ENCODE peak calls at places on chromosomes 1 and 21, in four cellular contexts. W, N, M and G are unnamed samples.

GRCh38 chr1:117615474-117615873 is 9.6 kb downstream of the TENT5C start:
- DNase-seq in W (no peak), M (no peak), N (no peak), G (no peak)

GRCh38 chr1:6037338-6037762 is 8.3 kb upstream of the KCNAB2 start:
- DNase-seq in M (peak), N (peak), W (no peak), G (no peak)

GRCh38 chr21:38798481-38798882 is 7.2 kb upstream of the ETS2 start:
- DNase-seq in W (no peak), N (peak), M (peak), G (no peak)

GRCh38 chr1:245969274-245969673 is 537.8 kb downstream of the SMYD3 start:
- DNase-seq in N (peak), W (no peak), M (peak), G (no peak)

GRCh38 chr1:29865051-29865450 is 628.7 kb downstream of the PTPRU start:
- DNase-seq in W (no peak), N (no peak), M (no peak), G (no peak)

GRCh38 chr1:167627865-167628641 is 2.0 kb upstream of the RCSD1 start:
- DNase-seq in W (no peak), N (no peak), M (no peak), G (no peak)

GRCh38 chr1:162133566-162133965 is 64.1 kb downstream of the NOS1AP start:
- DNase-seq in W (no peak), M (peak), N (no peak), G (no peak)

GRCh38 chr1:25650219-25650576 is 33.6 kb downstream of the MAN1C1 start:
- DNase-seq in M (no peak), N (no peak), W (no peak), G (no peak)

GRCh38 chr1:46689326-46689725 is 17.7 kb downstream of the TEX38 start:
- DNase-seq in M (no peak), W (no peak), N (no peak), G (no peak)

GRCh38 chr1:230250061-230250460 is 176.1 kb downstream of the PGBD5 start:
- DNase-seq in M (no peak), N (no peak), W (no peak), G (no peak)

GRCh38 chr1:163085904-163086268 is 16.7 kb downstream of the RGS4 start:
- DNase-seq in W (no peak), N (no peak), M (no peak), G (no peak)

GRCh38 chr1:6208723-6209660 is 3.1 kb downstream of the RNF207 start:
- DNase-seq in N (peak), M (no peak), W (no peak), G (peak)

GRCh38 chr1:208107817-208108608 is 136.2 kb downstream of the PLXNA2 start:
- DNase-seq in N (peak), M (peak), W (no peak), G (no peak)

GRCh38 chr1:198860371-198860770 is 221.5 kb downstream of the PTPRC start:
- DNase-seq in N (no peak), M (no peak), W (no peak), G (no peak)

GRCh38 chr1:29279896-29280779 is 43.8 kb downstream of the PTPRU start:
- DNase-seq in N (no peak), W (no peak), M (no peak), G (no peak)

GRCh38 chr1:80212021-80212420 is 1205.5 kb upstream of the ADGRL4 start:
- DNase-seq in W (no peak), N (no peak), M (no peak), G (no peak)

GRCh38 chr1:161038523-161039153 is at the start of gene TSTD1:
- DNase-seq in M (peak), N (no peak), W (peak), G (peak)

GRCh38 chr1:109770331-109771095 is 6.8 kb upstream of the EPS8L3 start:
- DNase-seq in W (no peak), M (no peak), N (no peak), G (no peak)

GRCh38 chr1:3197781-3198316 is 128.8 kb downstream of the PRDM16 start:
- DNase-seq in N (no peak), W (no peak), M (no peak), G (no peak)

GRCh38 chr1:236685917-236686814 is at the start of gene ACTN2:
- DNase-seq in W (no peak), N (no peak), M (peak), G (no peak)